ENCODE peak calls at places on chromosomes 3 and 15, in eight cellular contexts. V is lung, L is IMR-90, Y is colonic mucosa, D is body of pancreas, P is GM23248, C is ovary, U is endodermal cell. T is an unnamed sample.

GRCh38 chr15:63440265-63440648 is 58.6 kb upstream of the CA12 start:
- DNase-seq in L (no peak), C (no peak), P (no peak), U (no peak), D (no peak), Y (no peak), V (no peak), T (no peak)

GRCh38 chr3:195748661-195749060 is 27.9 kb downstream of the MUC20 start:
- DNase-seq in V (no peak), Y (no peak), L (no peak), C (no peak), D (no peak), U (no peak), P (no peak), T (no peak)

GRCh38 chr3:65342084-65342683 is 654.4 kb upstream of the ADAMTS9 start:
- DNase-seq in U (peak; percentile 94), D (peak; percentile 46), C (no peak), Y (peak; percentile 73), V (no peak), L (peak; percentile 55), P (peak; percentile 46), T (peak; percentile 75)

GRCh38 chr3:150740733-150741496 is 22.1 kb downstream of the SIAH2 start:
- DNase-seq in D (no peak), V (no peak), C (peak; percentile 65), Y (peak; percentile 14), P (no peak), U (no peak), L (no peak), T (no peak)

GRCh38 chr3:192845196-192845855 is 72.3 kb downstream of the MB21D2 start:
- DNase-seq in P (peak; percentile 61), U (no peak), D (no peak), V (no peak), C (no peak), Y (no peak), L (peak; percentile 87), T (no peak)

GRCh38 chr3:26921054-26921453 is 298.5 kb downstream of the LRRC3B start:
- DNase-seq in U (no peak), P (no peak), Y (no peak), V (no peak), D (no peak), L (no peak), C (no peak), T (no peak)

GRCh38 chr15:71051539-71051938 is 63.7 kb upstream of the THSD4 start:
- DNase-seq in Y (no peak), V (no peak), U (no peak), D (no peak), L (peak; percentile 94), P (peak; percentile 69), C (no peak), T (no peak)

GRCh38 chr3:8627949-8628348 is 16.6 kb downstream of the SSUH2 start:
- DNase-seq in V (no peak), L (no peak), U (no peak), P (no peak), C (no peak), Y (no peak), D (no peak), T (no peak)

GRCh38 chr3:123734527-123734902 is 149.6 kb downstream of the MYLK start:
- DNase-seq in U (no peak), P (no peak), C (no peak), Y (no peak), D (no peak), V (no peak), L (no peak), T (no peak)
- H3K4me1 ChIP-seq in U (no peaks in the 10 kb centered on the region), P (peaks cover 49% of the 10 kb centered on the region), C (no peaks in the 10 kb centered on the region), Y (no peaks in the 10 kb centered on the region), D (no peaks in the 10 kb centered on the region), V (no peaks in the 10 kb centered on the region), L (peaks cover 35% of the 10 kb centered on the region), T (no peaks in the 10 kb centered on the region)

DNA sequence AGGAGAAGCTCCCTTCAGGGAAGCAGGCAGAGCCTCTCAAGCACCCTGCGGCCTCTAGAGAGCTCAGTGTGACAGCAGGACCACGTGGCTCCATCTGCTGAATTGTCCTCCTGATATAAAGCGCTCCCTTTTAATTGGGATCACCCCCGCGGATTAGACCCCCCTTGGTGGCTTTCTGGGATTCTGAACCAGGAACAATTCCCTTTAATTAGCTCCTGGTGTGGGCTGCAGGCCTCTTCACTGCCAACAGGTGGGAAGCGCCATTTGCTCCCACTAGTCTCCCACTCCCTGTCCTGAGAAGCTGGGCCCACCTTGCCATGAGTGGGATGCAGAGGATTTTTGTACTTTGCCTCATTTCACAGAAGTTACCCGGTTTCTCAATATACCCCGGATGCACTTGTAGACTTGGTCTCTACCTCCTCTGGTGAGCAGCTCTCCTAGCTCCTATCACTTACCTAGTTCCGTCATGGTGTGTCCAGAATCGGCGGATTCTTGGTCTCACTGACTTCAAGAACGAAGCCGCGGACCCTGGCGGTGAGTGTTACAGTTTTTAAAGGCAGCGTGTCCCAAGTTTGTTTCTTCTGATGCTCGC is 592 bp downstream of the PGPEP1L start:
- DNase-seq in U (no peak), P (no peak), D (no peak), L (no peak), C (no peak), V (no peak), Y (peak; percentile 11), T (no peak)
- H3K27me3 ChIP-seq in U (no peaks in the 10 kb centered on the region), P (peaks cover 5% of the 10 kb centered on the region), D (no peaks in the 10 kb centered on the region), L (peaks cover 6% of the 10 kb centered on the region), C (no peaks in the 10 kb centered on the region), V (no peaks in the 10 kb centered on the region), Y (no peaks in the 10 kb centered on the region), T (no peaks in the 10 kb centered on the region)

GRCh38 chr3:55159016-55159415 is 231.2 kb upstream of the LRTM1 start:
- DNase-seq in Y (no peak), D (no peak), V (no peak), P (no peak), L (no peak), C (no peak), U (no peak), T (no peak)
- H3K4me1 ChIP-seq in Y (no peaks in the 10 kb centered on the region), D (no peaks in the 10 kb centered on the region), V (no peaks in the 10 kb centered on the region), P (peaks cover 58% of the 10 kb centered on the region), L (peaks cover 13% of the 10 kb centered on the region), C (no peaks in the 10 kb centered on the region), U (no peaks in the 10 kb centered on the region), T (no peaks in the 10 kb centered on the region)

GRCh38 chr15:69593981-69594966 is 141.7 kb downstream of the RPLP1 start:
- DNase-seq in L (peak; percentile 38), V (peak; percentile 92), U (peak; percentile 81), C (peak; percentile 26), Y (peak; percentile 95), P (peak; percentile 49), D (peak; percentile 95), T (peak; percentile 72)

GRCh38 chr15:69597061-69597592 is 144.5 kb downstream of the RPLP1 start:
- DNase-seq in D (no peak), L (no peak), P (no peak), C (no peak), Y (no peak), V (no peak), U (no peak), T (no peak)

GRCh38 chr15:69592954-69593353 is 140.3 kb downstream of the RPLP1 start:
- DNase-seq in C (no peak), V (no peak), Y (no peak), U (no peak), D (peak; percentile 27), L (no peak), P (no peak), T (no peak)

GRCh38 chr15:69593488-69593887 is 140.9 kb downstream of the RPLP1 start:
- DNase-seq in L (no peak), U (no peak), D (peak; percentile 52), Y (no peak), C (no peak), P (no peak), V (no peak), T (no peak)

DNA sequence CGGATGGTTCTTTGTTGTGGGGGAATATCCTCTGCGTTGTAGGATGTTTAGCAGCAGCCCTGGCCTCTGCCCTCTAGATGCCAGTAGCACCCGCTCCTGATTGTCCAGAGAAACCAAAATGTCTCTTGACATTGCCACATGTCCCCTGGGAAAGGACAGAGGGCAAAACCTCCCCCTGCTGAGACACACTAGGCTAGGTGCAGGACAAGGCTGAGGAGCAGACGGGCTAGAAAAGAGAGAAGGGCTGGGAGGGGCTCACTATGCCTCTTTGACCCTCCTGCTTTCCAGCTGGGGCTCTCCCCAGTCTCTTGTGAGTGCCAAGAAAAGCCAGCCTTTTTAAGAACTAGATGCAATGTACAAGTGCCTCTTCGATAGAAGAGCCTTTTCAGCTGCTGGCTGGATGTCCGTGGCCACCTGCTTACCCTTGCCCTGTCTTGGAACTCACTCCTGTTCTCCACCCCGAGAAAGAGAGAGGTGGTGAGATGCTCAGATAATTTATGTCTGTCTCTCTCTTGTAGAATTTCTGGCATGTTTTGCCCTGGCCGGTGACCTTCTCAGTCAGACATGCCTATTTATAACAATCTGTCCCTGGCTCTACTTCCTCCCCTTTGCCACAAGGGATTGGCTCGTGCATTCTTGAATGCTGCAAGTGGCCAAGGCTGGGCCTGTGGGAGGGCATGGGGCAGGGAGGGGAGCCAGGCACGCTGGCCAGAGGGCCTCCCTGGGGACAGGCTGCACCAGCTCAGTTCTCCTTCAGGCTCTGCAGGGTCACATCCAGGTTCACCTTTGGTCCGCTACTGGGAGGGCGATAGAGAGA is 142.6 kb downstream of the RPLP1 start:
- DNase-seq in Y (no peak), C (no peak), P (no peak), U (no peak), L (no peak), V (peak; percentile 75), D (peak; percentile 82), T (peak; percentile 89)
- H3K27me3 ChIP-seq in Y (peaks cover 2% of the 10 kb centered on the region), C (no peaks in the 10 kb centered on the region), P (peaks cover 67% of the 10 kb centered on the region), U (peaks cover 50% of the 10 kb centered on the region), L (peaks cover 64% of the 10 kb centered on the region), V (no peaks in the 10 kb centered on the region), D (no peaks in the 10 kb centered on the region), T (no peaks in the 10 kb centered on the region)

DNA sequence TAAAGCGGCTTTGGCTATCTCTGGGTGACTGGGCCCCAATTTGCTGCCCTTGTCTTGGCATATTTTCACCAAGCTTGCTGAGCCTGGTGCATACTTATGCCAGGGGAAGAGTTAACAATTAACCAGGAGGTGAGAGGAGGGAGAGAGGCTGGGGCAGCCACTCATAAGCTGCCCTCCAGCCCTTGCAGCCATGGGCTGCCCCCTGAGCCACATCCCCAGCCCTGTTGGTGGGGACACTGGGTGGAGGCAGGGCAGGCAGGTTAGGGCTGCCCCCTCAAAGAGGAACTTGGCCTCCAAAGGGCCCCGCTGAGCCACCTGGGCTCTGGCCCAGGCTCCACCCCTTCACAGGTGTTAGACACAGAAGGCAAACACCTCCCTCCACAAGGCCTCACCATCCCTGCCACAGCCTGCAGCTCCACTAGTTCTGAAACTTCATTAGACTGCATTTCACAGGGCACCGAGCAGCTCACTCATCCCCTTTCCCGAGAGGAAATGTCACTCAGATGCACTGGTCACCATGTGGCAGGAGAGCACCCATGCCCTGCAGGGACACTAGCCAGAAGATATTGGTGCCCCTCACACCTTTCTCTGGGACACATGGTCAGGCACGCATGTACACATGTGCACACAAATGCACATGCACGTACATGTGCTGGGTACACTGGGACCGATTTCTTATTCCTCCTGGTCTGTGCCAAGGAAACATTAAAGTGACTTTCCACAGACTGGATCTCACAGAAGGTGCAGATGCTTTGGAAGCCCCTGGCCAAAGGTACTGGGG is 20.2 kb downstream of the AMOTL2 start:
- DNase-seq in V (peak; percentile 49), L (no peak), U (peak; percentile 84), P (peak; percentile 52), Y (peak; percentile 68), D (peak; percentile 80), C (no peak), T (no peak)
- H3K4me1 ChIP-seq in V (peaks cover 51% of the 10 kb centered on the region), L (peaks cover 31% of the 10 kb centered on the region), U (peaks cover 23% of the 10 kb centered on the region), P (peaks cover 49% of the 10 kb centered on the region), Y (peaks cover 23% of the 10 kb centered on the region), D (peaks cover 82% of the 10 kb centered on the region), C (peaks cover 24% of the 10 kb centered on the region), T (peaks cover 37% of the 10 kb centered on the region)

DNA sequence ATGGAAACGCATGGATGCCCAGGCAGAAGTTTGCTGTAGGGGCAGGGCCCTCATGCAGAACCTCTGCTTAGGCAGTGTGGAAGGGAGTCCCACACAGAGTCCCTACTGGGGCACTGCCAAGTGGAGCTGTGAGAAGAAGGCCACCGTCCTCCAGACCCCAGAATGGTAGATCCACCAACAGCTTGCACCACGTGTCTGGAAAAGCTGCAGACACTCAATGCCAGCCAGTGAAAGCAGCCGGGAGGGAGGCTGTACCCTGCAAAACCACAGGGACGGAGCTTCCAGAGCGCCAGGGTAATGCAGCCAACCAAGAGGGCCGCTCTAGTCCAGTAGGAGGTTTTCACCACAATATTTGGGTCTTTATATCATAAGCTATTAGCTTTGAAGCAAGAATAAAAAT is 97.1 kb upstream of the IQSEC1 start:
- DNase-seq in U (no peak), C (no peak), V (no peak), L (no peak), D (no peak), Y (no peak), P (no peak), T (no peak)
- H3K27me3 ChIP-seq in U (no peaks in the 10 kb centered on the region), C (no peaks in the 10 kb centered on the region), V (no peaks in the 10 kb centered on the region), L (peaks cover 3% of the 10 kb centered on the region), D (no peaks in the 10 kb centered on the region), Y (no peaks in the 10 kb centered on the region), P (no peaks in the 10 kb centered on the region), T (no peaks in the 10 kb centered on the region)